ENCODE peak calls at places on chromosome 7, in six cellular contexts. F, C, K, E, U and P are unnamed samples.

GRCh38 chr7:90717286-90718060 is 121.4 kb downstream of the CDK14 start:
- DNase-seq in F (no peak), C (peak), K (no peak), E (no peak), U (no peak), P (no peak)

GRCh38 chr7:12761691-12762090 is 74.3 kb downstream of the ARL4A start:
- DNase-seq in F (no peak), C (no peak), K (no peak), E (no peak), U (no peak), P (no peak)

GRCh38 chr7:149764481-149765398 is 8.6 kb downstream of the ZNF467 start:
- DNase-seq in F (no peak), C (no peak), K (no peak), E (no peak), U (no peak), P (no peak)

GRCh38 chr7:96614154-96614867 is 95.3 kb downstream of the SEM1 start:
- DNase-seq in F (no peak), C (no peak), K (no peak), E (no peak), U (no peak), P (no peak)

GRCh38 chr7:150755473-150756099 is 18.4 kb downstream of the GIMAP5 start:
- DNase-seq in F (no peak), C (no peak), K (peak), E (no peak), U (no peak), P (no peak)

GRCh38 chr7:154177584-154177983 is 125.4 kb downstream of the DPP6 start:
- DNase-seq in F (no peak), C (no peak), K (no peak), E (no peak), U (no peak), P (no peak)

GRCh38 chr7:102063736-102064135 is 222.9 kb upstream of the SH2B2 start:
- DNase-seq in F (no peak), C (peak), K (no peak), E (no peak), U (no peak), P (no peak)

GRCh38 chr7:119783799-119784198 is 489.2 kb upstream of the KCND2 start:
- DNase-seq in F (no peak), C (peak), K (no peak), E (no peak), U (peak), P (peak)